ENCODE peak calls at places on chromosomes 1 and 21, in four cellular contexts. O is BE2C, P is MCF 10A, W is HTR-8/SVneo. C is an unnamed sample.

GRCh38 chr1:78678324-78678723 is 28.7 kb downstream of the IFI44 start:
- DNase-seq in P (no peak), O (no peak), W (no peak), C (no peak)

GRCh38 chr1:213934642-213935041 is 53.1 kb upstream of the PROX1 start:
- DNase-seq in W (no peak), P (peak), O (peak), C (peak)

GRCh38 chr1:211258310-211258755 is 833 bp upstream of the RCOR3 start:
- DNase-seq in W (peak), O (peak), P (peak), C (peak)

GRCh38 chr1:203526572-203526971 is 32.6 kb downstream of the OPTC start:
- DNase-seq in W (no peak), O (no peak), P (peak), C (peak)

GRCh38 chr1:182426442-182427430 is 23.2 kb upstream of the RGSL1 start:
- DNase-seq in P (no peak), O (no peak), W (no peak), C (no peak)

GRCh38 chr21:17610862-17611261 is 1.8 kb downstream of the BTG3 start:
- DNase-seq in W (no peak), O (peak), P (no peak), C (no peak)

GRCh38 chr1:76247261-76247852 is 172.8 kb downstream of the ST6GALNAC3 start:
- DNase-seq in O (no peak), P (no peak), W (no peak), C (no peak)

GRCh38 chr1:180586671-180587155 is 27.9 kb downstream of the OVAAL start:
- DNase-seq in P (peak), W (peak), O (peak), C (peak)

GRCh38 chr1:50424940-50425375 is 1.7 kb upstream of the DMRTA2 start:
- DNase-seq in P (no peak), W (no peak), O (no peak), C (no peak)

GRCh38 chr21:38567577-38568360 is 69.5 kb upstream of the ERG start:
- DNase-seq in P (no peak), W (peak), O (no peak), C (peak)

GRCh38 chr1:41613646-41614592 is 129.4 kb upstream of the EDN2 start:
- DNase-seq in O (peak), P (peak), W (no peak), C (peak)

GRCh38 chr1:43705982-43706597 is 1.2 kb upstream of the ST3GAL3 start:
- DNase-seq in O (no peak), W (no peak), P (peak), C (peak)

GRCh38 chr1:157287462-157287861 is 149.3 kb upstream of the ETV3 start:
- DNase-seq in W (no peak), O (no peak), P (no peak), C (no peak)

GRCh38 chr1:155174334-155175280 is 958 bp downstream of the TRIM46 start:
- DNase-seq in P (no peak), W (no peak), O (peak), C (no peak)

GRCh38 chr1:227927971-227928741 is 19.6 kb downstream of the WNT9A start:
- DNase-seq in O (peak), W (no peak), P (no peak), C (no peak)

GRCh38 chr1:47738560-47739182 is 258.5 kb downstream of the TRABD2B start:
- DNase-seq in O (peak), P (peak), W (peak), C (no peak)

GRCh38 chr1:86582161-86582560 is 35.3 kb downstream of the CLCA4 start:
- DNase-seq in O (no peak), P (no peak), W (no peak), C (no peak)

GRCh38 chr21:45877821-45878469 is 103.6 kb upstream of the COL6A1 start:
- DNase-seq in W (no peak), P (peak), O (peak), C (no peak)

GRCh38 chr1:6347641-6348487 is 45.7 kb downstream of the ACOT7 start:
- DNase-seq in P (peak), O (peak), W (peak), C (peak)

GRCh38 chr21:33642896-33643657 is 776 bp downstream of the ITSN1 start:
- DNase-seq in O (peak), W (no peak), P (peak), C (no peak)

GRCh38 chr1:222331765-222332164 is 216.1 kb downstream of the HHIPL2 start:
- DNase-seq in P (no peak), O (no peak), W (no peak), C (peak)

GRCh38 chr1:36365310-36365895 is 20.3 kb downstream of the STK40 start:
- DNase-seq in P (peak), W (no peak), O (no peak), C (no peak)

GRCh38 chr1:225710804-225711203 is 57.9 kb upstream of the ENAH start:
- DNase-seq in P (peak), O (no peak), W (no peak), C (no peak)

GRCh38 chr1:72105201-72105600 is 177.1 kb downstream of the NEGR1 start:
- DNase-seq in P (no peak), O (no peak), W (no peak), C (peak)

GRCh38 chr1:95380909-95381308 is 146.9 kb downstream of the RWDD3 start:
- DNase-seq in P (no peak), O (peak), W (no peak), C (no peak)

GRCh38 chr1:198121058-198121829 is 35.6 kb upstream of the NEK7 start:
- DNase-seq in P (peak), O (no peak), W (peak), C (peak)

GRCh38 chr1:21239181-21239580 is 51.1 kb downstream of the ECE1 start:
- DNase-seq in P (peak), O (no peak), W (peak), C (no peak)

GRCh38 chr1:68321084-68321685 is 88.9 kb upstream of the WLS start:
- DNase-seq in O (peak), W (peak), P (no peak), C (no peak)

GRCh38 chr1:83802023-83802422 is 196.9 kb downstream of the TTLL7 start:
- DNase-seq in P (no peak), W (no peak), O (no peak), C (no peak)

GRCh38 chr1:46205794-46206193 is 2.7 kb downstream of the LURAP1 start:
- DNase-seq in O (no peak), P (no peak), W (no peak), C (no peak)

GRCh38 chr1:153390938-153391710 is at the start of gene S100A8:
- DNase-seq in P (peak), O (no peak), W (no peak), C (peak)

GRCh38 chr21:41211041-41211426 is 43.1 kb downstream of the BACE2 start:
- DNase-seq in W (no peak), O (no peak), P (no peak), C (no peak)

GRCh38 chr1:57633881-57634280 is 210.0 kb upstream of the DAB1 start:
- DNase-seq in O (no peak), W (no peak), P (no peak), C (no peak)

GRCh38 chr1:42753070-42753469 is 13.0 kb upstream of the CLDN19 start:
- DNase-seq in O (no peak), P (peak), W (no peak), C (no peak)

GRCh38 chr1:184022651-184023050 is 14.9 kb downstream of the COLGALT2 start:
- DNase-seq in W (no peak), O (no peak), P (no peak), C (no peak)

GRCh38 chr1:219659005-219659632 is 46.2 kb upstream of the ZC3H11B start:
- DNase-seq in W (no peak), O (no peak), P (no peak), C (no peak)